ENCODE peak calls at places on chromosomes 7 and 10, in seven cellular contexts. A is right lobe of liver, V is breast epithelium, I is A549, B is GM12865, O is glutamatergic neuron, R is neural crest cell. M is an unnamed sample.

GRCh38 chr10:116118851-116119250 is 154.2 kb downstream of the GFRA1 start:
- DNase-seq in A (no peak), V (no peak), I (no peak), B (no peak), O (no peak), R (no peak), M (no peak)

GRCh38 chr10:76302936-76303656 is 871.7 kb downstream of the LRMDA start:
- DNase-seq in A (no peak), V (no peak), I (no peak), B (no peak), O (no peak), R (no peak), M (no peak)

GRCh38 chr10:126080879-126081331 is 184.5 kb downstream of the FANK1 start:
- DNase-seq in A (no peak), V (no peak), I (no peak), B (no peak), O (no peak), R (no peak), M (no peak)

GRCh38 chr10:96488161-96488935 is 25.4 kb downstream of the TLL2 start:
- DNase-seq in A (no peak), V (no peak), I (no peak), B (no peak), O (no peak), R (no peak), M (no peak)

GRCh38 chr10:13528138-13528874 is 508 bp downstream of the BEND7 start:
- DNase-seq in A (peak; percentile 35), V (no peak), I (no peak), B (no peak), O (peak; percentile 59), R (peak; percentile 31), M (no peak)

GRCh38 chr7:2956526-2957368 is 86.9 kb downstream of the CARD11 start:
- DNase-seq in A (no peak), V (peak; percentile 22), I (peak; percentile 76), B (no peak), O (no peak), R (no peak), M (no peak)

GRCh38 chr7:47739901-47740300 is 158.0 kb upstream of the TNS3 start:
- DNase-seq in A (no peak), V (no peak), I (no peak), B (no peak), O (no peak), R (no peak), M (no peak)

GRCh38 chr7:2698581-2699288 is 10.7 kb downstream of the AMZ1 start:
- DNase-seq in A (no peak), V (no peak), I (no peak), B (peak; percentile 98), O (no peak), R (no peak), M (no peak)

GRCh38 chr10:101467286-101467770 is 113.4 kb downstream of the BTRC start:
- DNase-seq in A (no peak), V (no peak), I (peak; percentile 76), B (peak; percentile 76), O (no peak), R (no peak), M (no peak)

GRCh38 chr7:75624134-75624832 is 114.5 kb downstream of the HIP1 start:
- DNase-seq in A (peak; percentile 46), V (no peak), I (no peak), B (no peak), O (no peak), R (no peak), M (no peak)

GRCh38 chr7:117283371-117283770 is 39.5 kb downstream of the WNT2 start:
- DNase-seq in A (no peak), V (no peak), I (peak; percentile 3), B (no peak), O (no peak), R (no peak), M (no peak)

GRCh38 chr7:38222481-38223096 is 44.5 kb downstream of the STARD3NL start:
- DNase-seq in A (no peak), V (no peak), I (peak; percentile 67), B (peak; percentile 73), O (no peak), R (no peak), M (no peak)

GRCh38 chr7:34157137-34157536 is 251.8 kb downstream of the BMPER start:
- DNase-seq in A (no peak), V (no peak), I (no peak), B (no peak), O (no peak), R (no peak), M (no peak)

GRCh38 chr7:34160261-34160752 is 255.0 kb downstream of the BMPER start:
- DNase-seq in A (no peak), V (no peak), I (no peak), B (no peak), O (no peak), R (no peak), M (no peak)

GRCh38 chr7:34158311-34158710 is 253.0 kb downstream of the BMPER start:
- DNase-seq in A (peak; percentile 57), V (no peak), I (no peak), B (no peak), O (no peak), R (no peak), M (no peak)

GRCh38 chr7:34156336-34156735 is 251.0 kb downstream of the BMPER start:
- DNase-seq in A (no peak), V (no peak), I (no peak), B (no peak), O (no peak), R (no peak), M (no peak)

DNA sequence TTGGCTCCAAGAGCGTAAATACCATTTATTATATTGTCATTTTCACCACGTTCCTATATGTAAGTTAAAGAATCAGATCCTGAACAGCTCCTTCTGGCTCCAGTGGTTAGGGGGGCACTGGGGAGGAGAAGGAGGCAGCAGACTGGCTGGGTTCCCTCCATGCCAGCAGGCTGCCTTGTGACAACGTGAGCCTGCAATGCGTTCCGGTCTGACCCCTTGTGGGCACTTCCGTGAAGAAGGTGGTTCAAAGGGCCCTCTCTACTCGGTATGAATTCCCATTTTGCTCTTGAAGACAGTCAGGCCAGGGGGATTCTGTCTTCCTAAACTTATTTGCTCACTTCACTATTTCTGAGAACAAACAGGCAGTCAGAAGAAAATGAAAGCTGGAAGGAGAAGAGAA is 253.4 kb downstream of the BMPER start:
- DNase-seq in A (peak; percentile 30), V (no peak), I (peak; percentile 40), B (no peak), O (no peak), R (no peak), M (no peak)
- TF ChIP-seq CTCF in A (no peak), V (no peak), I (no peak), B (no peak), O (no peak), R (peak; percentile 16), M (peak; percentile 3)

GRCh38 chr7:80449841-80450240 is 62.0 kb downstream of the GNAT3 start:
- DNase-seq in A (no peak), V (no peak), I (no peak), B (no peak), O (no peak), R (no peak), M (no peak)

GRCh38 chr7:80458822-80459725 is 52.8 kb downstream of the GNAT3 start:
- DNase-seq in A (no peak), V (no peak), I (no peak), B (no peak), O (no peak), R (no peak), M (no peak)

GRCh38 chr7:80450621-80451308 is 61.1 kb downstream of the GNAT3 start:
- DNase-seq in A (no peak), V (no peak), I (peak; percentile 25), B (no peak), O (no peak), R (no peak), M (no peak)

DNA sequence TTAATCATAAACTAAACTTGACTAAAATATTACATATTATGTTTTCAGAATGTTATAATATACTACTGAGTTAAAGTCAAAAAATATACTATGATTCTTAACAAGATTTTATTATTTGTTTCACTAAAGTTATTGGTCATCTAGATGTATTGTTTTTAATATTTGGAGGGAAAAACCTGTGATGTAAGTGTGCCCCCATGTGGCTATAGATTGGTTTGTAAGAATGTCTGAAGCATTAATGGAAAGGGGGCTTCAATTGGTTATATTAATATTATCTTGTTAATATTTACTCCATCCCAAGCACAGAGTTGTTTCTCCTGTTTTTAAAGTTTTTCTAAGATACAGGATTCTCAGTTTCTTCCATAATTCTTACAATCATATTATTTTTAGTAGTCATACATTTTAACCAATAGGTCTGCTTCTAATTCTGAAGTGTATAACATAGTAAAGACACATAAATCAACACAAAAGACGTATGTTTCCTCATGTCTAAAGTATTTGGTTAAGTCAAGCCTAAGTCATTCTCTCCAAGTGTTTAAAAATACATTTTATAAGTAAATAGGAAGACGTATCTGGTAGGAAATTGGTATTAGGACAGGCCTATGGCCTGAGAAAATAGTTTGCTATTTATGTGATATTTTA is 58.0 kb downstream of the GNAT3 start:
- DNase-seq in A (no peak), V (no peak), I (peak; percentile 40), B (peak; percentile 9), O (no peak), R (no peak), M (no peak)
- TF ChIP-seq CTCF in A (peak; percentile 63), V (peak; percentile 38), I (peak; percentile 78), B (peak; percentile 19), O (peak; percentile 60), R (peak; percentile 69), M (peak; percentile 65)

GRCh38 chr7:69780377-69780776 is 182.1 kb downstream of the AUTS2 start:
- DNase-seq in A (no peak), V (no peak), I (peak; percentile 18), B (no peak), O (no peak), R (no peak), M (no peak)

GRCh38 chr7:69781412-69781846 is 183.2 kb downstream of the AUTS2 start:
- DNase-seq in A (no peak), V (no peak), I (peak; percentile 14), B (no peak), O (no peak), R (no peak), M (no peak)

GRCh38 chr7:69786707-69787395 is 188.6 kb downstream of the AUTS2 start:
- DNase-seq in A (no peak), V (no peak), I (no peak), B (no peak), O (no peak), R (no peak), M (no peak)

GRCh38 chr7:69787736-69788431 is 189.6 kb downstream of the AUTS2 start:
- DNase-seq in A (no peak), V (no peak), I (no peak), B (no peak), O (no peak), R (no peak), M (no peak)

GRCh38 chr7:69782917-69783684 is 184.8 kb downstream of the AUTS2 start:
- DNase-seq in A (no peak), V (no peak), I (no peak), B (no peak), O (no peak), R (no peak), M (no peak)
- TF ChIP-seq CTCF in A (no peak), V (no peak), I (no peak), B (no peak), O (no peak), R (no peak), M (no peak)

DNA sequence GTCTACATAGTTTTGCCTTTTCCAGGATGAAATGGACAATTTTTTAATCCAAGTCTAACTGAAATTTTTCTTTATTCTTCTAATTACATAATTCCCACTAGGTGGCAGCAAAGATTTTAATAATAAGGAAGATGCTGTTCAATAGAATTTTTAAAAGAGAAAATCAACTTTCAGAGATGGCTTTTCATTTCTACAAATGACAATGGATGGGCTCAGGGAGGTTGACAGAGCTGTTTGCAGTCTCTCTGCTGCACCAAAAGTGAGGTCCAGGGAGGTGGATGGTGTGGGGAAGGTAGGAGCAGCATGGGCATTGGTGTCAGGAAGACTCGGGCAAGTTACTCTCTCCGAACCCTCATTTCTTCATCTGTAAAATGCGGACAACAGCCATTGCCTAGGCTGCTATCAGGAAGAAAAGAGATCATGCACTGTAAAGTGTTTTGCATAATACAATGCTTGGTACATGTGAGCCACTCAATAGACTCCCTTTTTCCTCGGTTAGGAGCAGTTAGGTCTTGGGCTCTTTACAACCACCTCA is 107.3 kb downstream of the ABLIM1 start:
- DNase-seq in A (no peak), V (no peak), I (peak; percentile 17), B (no peak), O (no peak), R (no peak), M (no peak)
- TF ChIP-seq CTCF in A (peak; percentile 52), V (peak; percentile 64), I (peak; percentile 79), B (peak; percentile 10), O (peak; percentile 78), R (peak; percentile 73), M (peak; percentile 47)